ENCODE peak calls at places on chromosome 16, in six cellular contexts. V is astrocyte; F is stimulated activated CD4-positive, alpha-beta T cell treated with anti-CD3 and anti-CD28 coated beads, Interleukin-1b, Interleukin-23, amount 100 ng/mL, for 1 hour; I is A549; K is cardiac fibroblast; W is NCI-H1436. D is an unnamed sample.

GRCh38 chr16:18983565-18984424 is at the start of gene TMC7:
- DNase-seq in V (peak), F (no peak), I (peak), K (peak), W (peak), D (peak)

GRCh38 chr16:56549744-56550385 is 15.0 kb upstream of the MT4 start:
- DNase-seq in V (no peak), F (no peak), I (no peak), K (no peak), W (no peak), D (no peak)

GRCh38 chr16:48441863-48442279 is 56.7 kb upstream of the SIAH1 start:
- DNase-seq in V (no peak), F (no peak), I (peak), K (no peak), W (no peak), D (no peak)

GRCh38 chr16:72947379-72948237 is 100.3 kb downstream of the ZFHX3 start:
- DNase-seq in V (peak), F (no peak), I (no peak), K (no peak), W (no peak), D (no peak)

GRCh38 chr16:68272501-68273209 is 8.3 kb downstream of the SLC7A6 start:
- DNase-seq in V (no peak), F (peak), I (no peak), K (no peak), W (no peak), D (no peak)

GRCh38 chr16:11976850-11977205 is 294 bp downstream of the SNX29 start:
- DNase-seq in V (no peak), F (no peak), I (no peak), K (no peak), W (no peak), D (no peak)

GRCh38 chr16:85913141-85913601 is 14.2 kb downstream of the IRF8 start:
- DNase-seq in V (no peak), F (no peak), I (no peak), K (no peak), W (no peak), D (no peak)

GRCh38 chr16:74752258-74752657 is 22.4 kb downstream of the FA2H start:
- DNase-seq in V (no peak), F (no peak), I (no peak), K (no peak), W (no peak), D (no peak)

GRCh38 chr16:9050102-9050830 is 41.2 kb upstream of the HAPSTR1 start:
- DNase-seq in V (no peak), F (no peak), I (no peak), K (peak), W (no peak), D (no peak)